ENCODE peak calls at places on chromosome 7, in four cellular contexts. One of them, this sample, is unnamed.
A peak's percentile ranks its signal among the peaks of the same experiment; 100 is the strongest.

GRCh38 chr7:73830872-73831655 is at the start of gene CLDN4:
- DNase-seq in MM.1S: no peak
- DNase-seq in psoas muscle: no peak
- DNase-seq in DND-41: no peak
- DNase-seq in this sample: peak; percentile 84

GRCh38 chr7:159218216-159219006 is 73.7 kb upstream of the VIPR2 start:
- DNase-seq in MM.1S: no peak
- DNase-seq in psoas muscle: no peak
- DNase-seq in DND-41: no peak
- DNase-seq in this sample: no peak

GRCh38 chr7:118080947-118081346 is 103.0 kb upstream of the LSM8 start:
- DNase-seq in MM.1S: peak; percentile 23
- DNase-seq in psoas muscle: no peak
- DNase-seq in DND-41: peak; percentile 12
- DNase-seq in this sample: peak; percentile 43

GRCh38 chr7:13628231-13629001 is 361.1 kb downstream of the ETV1 start:
- DNase-seq in MM.1S: no peak
- DNase-seq in psoas muscle: no peak
- DNase-seq in DND-41: no peak
- DNase-seq in this sample: no peak

GRCh38 chr7:129553861-129554530 is 51.7 kb downstream of the SMKR1 start:
- DNase-seq in MM.1S: no peak
- DNase-seq in psoas muscle: no peak
- DNase-seq in DND-41: peak; percentile 87
- DNase-seq in this sample: no peak

GRCh38 chr7:116526897-116527296 is 2.1 kb downstream of the CAV1 start:
- DNase-seq in MM.1S: no peak
- DNase-seq in psoas muscle: no peak
- DNase-seq in DND-41: no peak
- DNase-seq in this sample: no peak

GRCh38 chr7:5695037-5695708 is 86.3 kb downstream of the RNF216 start:
- DNase-seq in MM.1S: no peak
- DNase-seq in psoas muscle: no peak
- DNase-seq in DND-41: peak; percentile 83
- DNase-seq in this sample: no peak

GRCh38 chr7:46522354-46522906 is 601.4 kb upstream of the IGFBP3 start:
- DNase-seq in MM.1S: no peak
- DNase-seq in psoas muscle: no peak
- DNase-seq in DND-41: no peak
- DNase-seq in this sample: no peak

GRCh38 chr7:73810991-73811360 is 19.8 kb upstream of the CLDN4 start:
- DNase-seq in MM.1S: no peak
- DNase-seq in psoas muscle: no peak
- DNase-seq in DND-41: no peak
- DNase-seq in this sample: peak; percentile 62

GRCh38 chr7:141115949-141116348 is 42.1 kb downstream of the TMEM178B start:
- DNase-seq in MM.1S: no peak
- DNase-seq in psoas muscle: no peak
- DNase-seq in DND-41: no peak
- DNase-seq in this sample: no peak

GRCh38 chr7:40403664-40404476 is 269.1 kb downstream of the SUGCT start:
- DNase-seq in MM.1S: no peak
- DNase-seq in psoas muscle: no peak
- DNase-seq in DND-41: no peak
- DNase-seq in this sample: no peak

GRCh38 chr7:131071786-131072504 is 255.7 kb upstream of the MKLN1 start:
- DNase-seq in MM.1S: peak; percentile 48
- DNase-seq in psoas muscle: peak; percentile 30
- DNase-seq in DND-41: no peak
- DNase-seq in this sample: peak; percentile 56

GRCh38 chr7:55142919-55143600 is 124.2 kb downstream of the EGFR start:
- DNase-seq in MM.1S: no peak
- DNase-seq in psoas muscle: no peak
- DNase-seq in DND-41: no peak
- DNase-seq in this sample: no peak

GRCh38 chr7:125526092-125526491 is 596.5 kb upstream of the POT1 start:
- DNase-seq in MM.1S: no peak
- DNase-seq in psoas muscle: no peak
- DNase-seq in DND-41: no peak
- DNase-seq in this sample: no peak

GRCh38 chr7:134447383-134447782 is 11.5 kb downstream of the AKR1B1 start:
- DNase-seq in MM.1S: no peak
- DNase-seq in psoas muscle: no peak
- DNase-seq in DND-41: no peak
- DNase-seq in this sample: no peak

GRCh38 chr7:114973147-114973546 is 51.3 kb downstream of the MDFIC start:
- DNase-seq in MM.1S: no peak
- DNase-seq in psoas muscle: no peak
- DNase-seq in DND-41: no peak
- DNase-seq in this sample: no peak

GRCh38 chr7:44883961-44884360 is 1.4 kb downstream of the PURB start:
- DNase-seq in MM.1S: no peak
- DNase-seq in psoas muscle: no peak
- DNase-seq in DND-41: no peak
- DNase-seq in this sample: no peak

GRCh38 chr7:38932509-38933168 is 23.6 kb upstream of the VPS41 start:
- DNase-seq in MM.1S: peak; percentile 48
- DNase-seq in psoas muscle: peak; percentile 40
- DNase-seq in DND-41: peak; percentile 58
- DNase-seq in this sample: peak; percentile 88

GRCh38 chr7:92133133-92133736 is 1.0 kb downstream of the CYP51A1 start:
- DNase-seq in MM.1S: no peak
- DNase-seq in psoas muscle: no peak
- DNase-seq in DND-41: no peak
- DNase-seq in this sample: no peak

GRCh38 chr7:96654630-96655188 is 54.9 kb downstream of the SEM1 start:
- DNase-seq in MM.1S: no peak
- DNase-seq in psoas muscle: no peak
- DNase-seq in DND-41: no peak
- DNase-seq in this sample: no peak

GRCh38 chr7:30308392-30308791 is 24.0 kb downstream of the ZNRF2 start:
- DNase-seq in MM.1S: peak; percentile 43
- DNase-seq in psoas muscle: no peak
- DNase-seq in DND-41: no peak
- DNase-seq in this sample: no peak

GRCh38 chr7:12328888-12329770 is 74.5 kb downstream of the VWDE start:
- DNase-seq in MM.1S: no peak
- DNase-seq in psoas muscle: no peak
- DNase-seq in DND-41: no peak
- DNase-seq in this sample: peak; percentile 69

GRCh38 chr7:157846281-157846680 is 509.5 kb downstream of the DNAJB6 start:
- DNase-seq in MM.1S: no peak
- DNase-seq in psoas muscle: no peak
- DNase-seq in DND-41: no peak
- DNase-seq in this sample: no peak

GRCh38 chr7:24821045-24821853 is 64.0 kb upstream of the GSDME start:
- DNase-seq in MM.1S: peak; percentile 92
- DNase-seq in psoas muscle: peak; percentile 44
- DNase-seq in DND-41: peak; percentile 94
- DNase-seq in this sample: no peak

GRCh38 chr7:82839555-82839954 is 323.1 kb downstream of the PCLO start:
- DNase-seq in MM.1S: no peak
- DNase-seq in psoas muscle: no peak
- DNase-seq in DND-41: no peak
- DNase-seq in this sample: peak; percentile 58

GRCh38 chr7:105337529-105337928 is 51.2 kb downstream of the SRPK2 start:
- DNase-seq in MM.1S: no peak
- DNase-seq in psoas muscle: no peak
- DNase-seq in DND-41: no peak
- DNase-seq in this sample: no peak

GRCh38 chr7:113694149-113694548 is 224.7 kb downstream of the PPP1R3A start:
- DNase-seq in MM.1S: no peak
- DNase-seq in psoas muscle: no peak
- DNase-seq in DND-41: no peak
- DNase-seq in this sample: no peak

GRCh38 chr7:117941138-117941810 is 68.0 kb upstream of the CTTNBP2 start:
- DNase-seq in MM.1S: peak; percentile 71
- DNase-seq in psoas muscle: no peak
- DNase-seq in DND-41: no peak
- DNase-seq in this sample: no peak

GRCh38 chr7:24908757-24909156 is 71.2 kb downstream of the OSBPL3 start:
- DNase-seq in MM.1S: no peak
- DNase-seq in psoas muscle: no peak
- DNase-seq in DND-41: no peak
- DNase-seq in this sample: no peak

GRCh38 chr7:121385800-121386179 is 10.3 kb downstream of the FAM3C start:
- DNase-seq in MM.1S: peak; percentile 72
- DNase-seq in psoas muscle: no peak
- DNase-seq in DND-41: no peak
- DNase-seq in this sample: no peak

GRCh38 chr7:28137471-28137870 is 43.1 kb downstream of the JAZF1 start:
- DNase-seq in MM.1S: no peak
- DNase-seq in psoas muscle: no peak
- DNase-seq in DND-41: no peak
- DNase-seq in this sample: no peak

GRCh38 chr7:99525713-99526440 is 21.4 kb downstream of the ZKSCAN5 start:
- DNase-seq in MM.1S: no peak
- DNase-seq in psoas muscle: no peak
- DNase-seq in DND-41: no peak
- DNase-seq in this sample: peak; percentile 54

GRCh38 chr7:47193003-47193402 is 388.9 kb downstream of the TNS3 start:
- DNase-seq in MM.1S: no peak
- DNase-seq in psoas muscle: no peak
- DNase-seq in DND-41: no peak
- DNase-seq in this sample: no peak

GRCh38 chr7:44761207-44762161 is 12.8 kb downstream of the ZMIZ2 start:
- DNase-seq in MM.1S: no peak
- DNase-seq in psoas muscle: peak; percentile 59
- DNase-seq in DND-41: no peak
- DNase-seq in this sample: peak; percentile 46

GRCh38 chr7:92685146-92686042 is 95.2 kb upstream of the FAM133B start:
- DNase-seq in MM.1S: no peak
- DNase-seq in psoas muscle: no peak
- DNase-seq in DND-41: peak; percentile 90
- DNase-seq in this sample: peak; percentile 74

GRCh38 chr7:31488562-31489203 is 25.2 kb upstream of the ITPRID1 start:
- DNase-seq in MM.1S: peak; percentile 67
- DNase-seq in psoas muscle: peak; percentile 24
- DNase-seq in DND-41: peak; percentile 61
- DNase-seq in this sample: peak; percentile 87

GRCh38 chr7:919114-919442 is 35.4 kb downstream of the ADAP1 start:
- DNase-seq in MM.1S: no peak
- DNase-seq in psoas muscle: no peak
- DNase-seq in DND-41: no peak
- DNase-seq in this sample: no peak

DNA sequence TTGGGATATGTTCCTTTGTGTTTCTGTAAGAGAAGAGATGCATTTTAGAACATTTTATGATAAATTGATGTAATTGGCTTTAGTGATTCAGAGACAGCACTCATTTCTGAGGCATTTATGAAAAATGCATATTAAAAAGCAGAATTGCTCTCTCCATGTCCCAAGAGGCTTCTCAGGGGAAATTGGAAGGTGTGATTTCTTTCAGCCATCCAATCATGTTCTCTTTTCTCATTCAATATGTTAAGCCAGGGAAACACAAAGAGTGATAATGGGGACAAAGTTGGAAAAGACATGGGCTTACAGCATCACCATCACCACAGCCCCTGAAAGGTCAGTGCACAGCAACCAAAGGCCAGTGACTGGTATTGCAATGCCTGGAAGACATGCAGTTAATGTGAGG is 129.9 kb upstream of the COL1A2 start:
- DNase-seq in MM.1S: no peak
- DNase-seq in psoas muscle: no peak
- DNase-seq in DND-41: no peak
- DNase-seq in this sample: no peak
- TF ChIP-seq CTCF in MM.1S: no peak
- TF ChIP-seq CTCF in psoas muscle: no peak
- TF ChIP-seq CTCF in DND-41: no peak
- TF ChIP-seq CTCF in this sample: no peak

GRCh38 chr7:142838461-142839213 is 16.2 kb upstream of the EPHB6 start:
- DNase-seq in MM.1S: no peak
- DNase-seq in psoas muscle: no peak
- DNase-seq in DND-41: no peak
- DNase-seq in this sample: no peak
- H3K36me3 ChIP-seq in MM.1S: no peaks in the 10 kb centered on the region
- H3K36me3 ChIP-seq in psoas muscle: no peaks in the 10 kb centered on the region
- H3K36me3 ChIP-seq in DND-41: no peaks in the 10 kb centered on the region
- H3K36me3 ChIP-seq in this sample: no peaks in the 10 kb centered on the region

DNA sequence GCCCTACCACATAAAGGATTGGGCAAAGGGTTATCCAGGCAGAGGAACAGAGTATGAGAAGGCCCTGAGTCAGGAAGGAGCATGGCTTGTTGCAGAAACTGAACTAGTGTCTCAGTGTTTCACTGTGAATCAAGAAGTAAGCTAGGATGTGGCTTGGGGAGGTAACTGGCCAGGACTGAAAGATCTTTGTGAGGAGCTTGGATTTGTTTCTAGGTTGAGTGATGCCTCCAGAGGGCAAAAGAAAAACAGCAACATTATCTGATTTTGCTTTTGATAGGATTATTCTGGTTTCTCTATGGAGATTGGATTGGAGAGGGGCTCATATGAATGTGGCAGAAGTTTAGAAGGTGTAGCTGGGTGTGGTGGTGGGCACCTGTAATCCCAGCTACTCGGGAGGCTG is 137.9 kb upstream of the HDAC9 start:
- DNase-seq in MM.1S: peak; percentile 36
- DNase-seq in psoas muscle: no peak
- DNase-seq in DND-41: no peak
- DNase-seq in this sample: peak; percentile 55
- TF ChIP-seq CTCF in MM.1S: peak; percentile 42
- TF ChIP-seq CTCF in psoas muscle: peak; percentile 10
- TF ChIP-seq CTCF in DND-41: no peak
- TF ChIP-seq CTCF in this sample: peak; percentile 45

GRCh38 chr7:149255174-149255573 is 6.8 kb upstream of the ZNF783 start:
- DNase-seq in MM.1S: no peak
- DNase-seq in psoas muscle: no peak
- DNase-seq in DND-41: no peak
- DNase-seq in this sample: no peak
- H3K36me3 ChIP-seq in MM.1S: no peaks in the 10 kb centered on the region
- H3K36me3 ChIP-seq in psoas muscle: peaks cover 64% of the 10 kb centered on the region
- H3K36me3 ChIP-seq in DND-41: peaks cover 54% of the 10 kb centered on the region
- H3K36me3 ChIP-seq in this sample: peaks cover 19% of the 10 kb centered on the region